ENCODE peak calls at places on chromosomes 4 and X, in five cellular contexts. B is fibroblast of lung; R is pancreas; I is activated CD4-positive, alpha-beta memory T cell treated with anti-CD3 and anti-CD28 coated beads for 36 hours; V is astrocyte of the spinal cord. H is an unnamed sample.

GRCh38 chr4:140675599-140676231 is 80.5 kb downstream of the TBC1D9 start:
- DNase-seq in B (peak), I (no peak), V (no peak), R (no peak), H (no peak)

GRCh38 chr4:146916479-146917076 is 29.1 kb downstream of the TTC29 start:
- DNase-seq in B (peak), V (peak), I (no peak), R (no peak), H (no peak)

GRCh38 chr4:52621567-52621966 is 37.5 kb downstream of the USP46 start:
- DNase-seq in B (no peak), I (no peak), R (no peak), V (no peak), H (no peak)

GRCh38 chrX:150449313-150449712 is 86.2 kb downstream of the MAMLD1 start:
- DNase-seq in B (no peak), V (no peak), I (no peak), R (no peak), H (no peak)

GRCh38 chrX:44874481-44875184 is 1.6 kb downstream of the KDM6A start:
- DNase-seq in I (peak), R (peak), V (peak), B (peak), H (peak)

GRCh38 chr4:1398686-1399507 is 7.3 kb downstream of the NKX1-1 start:
- DNase-seq in R (peak), I (peak), B (no peak), V (no peak), H (no peak)

GRCh38 chr4:55303818-55304217 is 42.2 kb upstream of the SRD5A3 start:
- DNase-seq in B (peak), R (no peak), V (peak), I (no peak), H (no peak)

GRCh38 chr4:147371661-147372060 is 109.2 kb upstream of the EDNRA start:
- DNase-seq in R (no peak), B (peak), I (no peak), V (peak), H (no peak)

GRCh38 chrX:119647552-119648420 is 41.6 kb upstream of the NKRF start:
- DNase-seq in R (no peak), B (no peak), I (peak), V (no peak), H (no peak)

GRCh38 chr4:73309211-73309610 is 50.6 kb upstream of the ANKRD17 start:
- DNase-seq in B (peak), R (no peak), I (no peak), V (peak), H (no peak)

GRCh38 chr4:150078041-150078995 is at the start of gene DCLK2:
- DNase-seq in I (peak), R (peak), B (peak), V (peak), H (peak)

GRCh38 chr4:128821151-128821550 is 11.7 kb downstream of the JADE1 start:
- DNase-seq in V (no peak), I (no peak), B (no peak), R (no peak), H (no peak)

GRCh38 chr4:184370711-184371389 is 103.5 kb downstream of the IRF2 start:
- DNase-seq in B (peak), I (no peak), R (no peak), V (peak), H (no peak)